ENCODE peak calls at places on chromosome 9, in six cellular contexts. K, P, I, S, M and Z are unnamed samples.

GRCh38 chr9:133234577-133235322 is 25.7 kb upstream of the OBP2B start:
- DNase-seq in K (no peak), P (no peak), I (no peak), S (no peak), M (no peak), Z (no peak)

GRCh38 chr9:107224252-107224651 is 58.8 kb upstream of the RAD23B start:
- DNase-seq in K (no peak), P (no peak), I (no peak), S (no peak), M (no peak), Z (no peak)

GRCh38 chr9:100322954-100323536 is 29.7 kb downstream of the TEX10 start:
- DNase-seq in K (no peak), P (no peak), I (no peak), S (peak), M (no peak), Z (no peak)

GRCh38 chr9:3775968-3776367 is 250.2 kb upstream of the RFX3 start:
- DNase-seq in K (no peak), P (no peak), I (no peak), S (no peak), M (no peak), Z (no peak)

GRCh38 chr9:134600431-134600830 is 41.2 kb upstream of the COL5A1 start:
- DNase-seq in K (no peak), P (no peak), I (no peak), S (no peak), M (no peak), Z (no peak)

GRCh38 chr9:132804576-132805295 is 73.3 kb downstream of the AK8 start:
- DNase-seq in K (no peak), P (no peak), I (no peak), S (no peak), M (no peak), Z (peak)

GRCh38 chr9:134594376-134594941 is 47.1 kb upstream of the COL5A1 start:
- DNase-seq in K (no peak), P (no peak), I (no peak), S (no peak), M (no peak), Z (no peak)

GRCh38 chr9:96159596-96159995 is 142.4 kb downstream of the HSD17B3 start:
- DNase-seq in K (no peak), P (no peak), I (no peak), S (no peak), M (no peak), Z (no peak)

GRCh38 chr9:82332018-82332773 is 343.6 kb downstream of the SPATA31D1 start:
- DNase-seq in K (no peak), P (no peak), I (no peak), S (peak), M (no peak), Z (no peak)

GRCh38 chr9:97853844-97854695 is 1.0 kb downstream of the FOXE1 start:
- DNase-seq in K (peak), P (no peak), I (peak), S (peak), M (no peak), Z (no peak)

GRCh38 chr9:134850611-134851010 is 30.0 kb upstream of the FCN2 start:
- DNase-seq in K (no peak), P (no peak), I (peak), S (no peak), M (no peak), Z (no peak)

GRCh38 chr9:104961238-104961637 is 33.3 kb upstream of the ABCA1 start:
- DNase-seq in K (no peak), P (no peak), I (peak), S (peak), M (no peak), Z (peak)

GRCh38 chr9:124671861-124672260 is 99.2 kb downstream of the NR6A1 start:
- DNase-seq in K (no peak), P (no peak), I (no peak), S (no peak), M (no peak), Z (no peak)

GRCh38 chr9:124676159-124676551 is 95.0 kb downstream of the NR6A1 start:
- DNase-seq in K (no peak), P (no peak), I (no peak), S (no peak), M (no peak), Z (no peak)

GRCh38 chr9:124673063-124673462 is 98.0 kb downstream of the NR6A1 start:
- DNase-seq in K (no peak), P (no peak), I (no peak), S (no peak), M (no peak), Z (no peak)

GRCh38 chr9:124674651-124675050 is 96.5 kb downstream of the NR6A1 start:
- DNase-seq in K (no peak), P (no peak), I (no peak), S (no peak), M (no peak), Z (no peak)

GRCh38 chr9:124675261-124676158 is 95.6 kb downstream of the NR6A1 start:
- DNase-seq in K (no peak), P (no peak), I (no peak), S (no peak), M (no peak), Z (no peak)
- TF ChIP-seq CTCF in K (no peak), P (no peak), I (no peak), S (peak), M (no peak), Z (no peak)

GRCh38 chr9:85483214-85483613 is 258.5 kb downstream of the AGTPBP1 start:
- DNase-seq in K (no peak), P (no peak), I (no peak), S (no peak), M (no peak), Z (no peak)
- TF ChIP-seq CTCF in K (no peak), P (no peak), I (no peak), S (no peak), M (no peak), Z (no peak)

GRCh38 chr9:109861499-109861898 is 81.5 kb downstream of the PALM2AKAP2 start:
- DNase-seq in K (no peak), P (no peak), I (no peak), S (peak), M (no peak), Z (peak)

GRCh38 chr9:109857337-109857736 is 77.3 kb downstream of the PALM2AKAP2 start:
- DNase-seq in K (no peak), P (no peak), I (no peak), S (no peak), M (no peak), Z (no peak)

GRCh38 chr9:109861918-109862317 is 81.9 kb downstream of the PALM2AKAP2 start:
- DNase-seq in K (no peak), P (no peak), I (no peak), S (no peak), M (no peak), Z (no peak)

GRCh38 chr9:109856785-109857184 is 76.8 kb downstream of the PALM2AKAP2 start:
- DNase-seq in K (no peak), P (peak), I (no peak), S (no peak), M (peak), Z (no peak)

DNA sequence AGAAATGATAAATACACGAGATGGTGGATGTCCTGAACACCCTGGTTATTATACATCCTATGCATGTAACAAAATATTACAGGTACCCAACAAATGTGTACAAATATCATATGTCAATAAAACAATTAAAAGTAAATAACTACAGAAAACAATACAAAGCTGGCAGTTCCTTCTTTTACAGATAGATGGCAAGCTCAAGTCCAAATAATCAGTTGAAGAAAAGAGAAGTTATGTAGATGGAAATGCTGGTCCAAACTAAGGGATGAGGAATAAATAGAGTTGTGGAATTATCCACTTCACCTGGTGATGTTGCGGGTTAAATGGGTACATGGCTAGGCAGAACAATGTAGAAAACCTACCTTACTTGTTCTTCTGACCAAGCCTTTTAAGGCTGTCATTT is 79.4 kb downstream of the PALM2AKAP2 start:
- DNase-seq in K (no peak), P (no peak), I (no peak), S (no peak), M (no peak), Z (no peak)
- TF ChIP-seq CTCF in K (no peak), P (no peak), I (peak), S (peak), M (peak), Z (no peak)

DNA sequence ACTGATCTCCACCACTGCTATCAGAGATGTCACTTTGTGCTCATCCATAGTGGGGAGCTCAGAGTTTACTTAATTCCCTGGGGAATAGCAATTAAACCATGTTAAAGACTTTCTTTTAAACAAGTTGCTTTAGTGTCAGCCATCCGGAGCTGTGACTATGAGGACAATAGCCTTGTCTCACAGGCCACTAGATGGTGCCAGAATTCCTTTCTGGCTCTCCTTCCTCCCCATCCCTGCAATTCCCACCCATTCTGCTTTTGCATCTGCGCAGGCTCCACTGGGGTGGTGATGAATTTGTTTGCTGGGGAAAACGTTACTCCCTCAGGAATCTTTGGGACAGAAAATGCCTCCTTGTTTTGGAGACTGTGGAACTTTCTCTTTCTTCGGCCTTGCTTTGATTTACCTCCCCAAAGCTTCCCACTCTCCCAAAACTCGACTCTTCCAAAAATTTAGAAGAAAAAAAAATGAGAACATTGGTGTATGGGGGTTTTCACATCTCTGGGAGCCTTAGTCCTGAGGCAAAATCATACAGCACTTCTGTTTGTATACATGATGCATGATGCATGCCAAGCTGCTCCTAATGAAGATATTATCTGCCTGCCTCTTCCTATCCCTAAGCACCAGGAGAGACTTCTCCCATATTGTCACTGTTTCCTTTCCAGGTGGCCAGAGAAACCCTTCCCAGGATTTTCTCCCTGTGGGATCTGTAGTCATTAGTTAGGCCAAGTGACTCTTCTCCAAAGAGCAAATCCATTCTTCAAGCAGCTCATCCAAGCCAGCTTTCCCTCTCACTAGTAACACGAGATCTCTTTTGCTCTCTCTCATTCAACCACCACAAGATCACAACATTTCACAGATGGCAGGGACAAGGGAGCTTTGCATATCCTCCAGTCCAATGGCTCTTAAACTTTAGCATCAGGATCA is 466.1 kb downstream of the TLR4 start:
- DNase-seq in K (no peak), P (peak), I (no peak), S (peak), M (no peak), Z (no peak)
- TF ChIP-seq CTCF in K (no peak), P (peak), I (no peak), S (peak), M (peak), Z (no peak)